ENCODE peak calls at places on chromosome 21, in ten cellular contexts. E, X, S, J, R, C, W, D, K and N are unnamed samples.
A peak's percentile ranks its signal among the peaks of the same experiment; 100 is the strongest.

GRCh38 chr21:20856926-20857325 is 141.3 kb upstream of the NCAM2 start:
- DNase-seq in W (no peak), S (no peak), C (no peak), X (no peak), D (no peak), R (no peak), E (no peak), K (no peak), J (no peak), N (no peak)

GRCh38 chr21:37219766-37220432 is 47.2 kb downstream of the VPS26C start:
- DNase-seq in C (no peak), W (no peak), E (no peak), J (no peak), S (no peak), R (peak; percentile 28), D (no peak), X (no peak), K (no peak), N (no peak)

GRCh38 chr21:41142051-41142795 is 25.7 kb upstream of the BACE2 start:
- DNase-seq in C (no peak), E (no peak), J (no peak), R (no peak), S (peak; percentile 39), X (no peak), K (no peak), D (no peak), W (no peak), N (peak; percentile 15)

GRCh38 chr21:37956772-37957171 is 40.5 kb upstream of the KCNJ6 start:
- DNase-seq in E (no peak), R (no peak), S (no peak), W (no peak), K (no peak), X (no peak), C (no peak), J (no peak), D (no peak), N (no peak)

GRCh38 chr21:41511858-41512257 is 3.9 kb upstream of the TMPRSS2 start:
- DNase-seq in X (no peak), S (no peak), R (no peak), C (no peak), K (no peak), W (no peak), J (no peak), D (no peak), E (no peak), N (no peak)

GRCh38 chr21:37398697-37399096 is 32.1 kb downstream of the DYRK1A start:
- DNase-seq in S (no peak), R (no peak), D (no peak), E (no peak), X (no peak), K (no peak), J (no peak), C (no peak), W (no peak), N (no peak)

GRCh38 chr21:45868086-45868485 is 113.5 kb upstream of the COL6A1 start:
- DNase-seq in S (no peak), E (no peak), K (no peak), C (peak; percentile 14), X (no peak), R (no peak), D (no peak), W (no peak), J (no peak), N (no peak)

GRCh38 chr21:43370888-43371570 is 55.9 kb downstream of the SIK1 start:
- DNase-seq in W (no peak), S (no peak), X (no peak), K (no peak), E (no peak), R (no peak), J (no peak), C (no peak), D (no peak), N (no peak)

GRCh38 chr21:42614391-42614790 is 39.0 kb upstream of the PDE9A start:
- DNase-seq in R (no peak), D (no peak), J (no peak), E (no peak), X (no peak), S (no peak), W (no peak), K (no peak), C (no peak), N (no peak)

GRCh38 chr21:38945536-38946245 is 140.0 kb downstream of the ETS2 start:
- DNase-seq in K (no peak), R (no peak), X (no peak), J (no peak), S (no peak), W (no peak), E (no peak), C (no peak), D (no peak), N (no peak)

GRCh38 chr21:44421901-44422840 is 33.1 kb upstream of the LRRC3 start:
- DNase-seq in R (no peak), J (no peak), W (no peak), X (no peak), S (no peak), C (no peak), K (peak; percentile 14), D (peak; percentile 10), E (no peak), N (no peak)